ENCODE peak calls at places on chromosomes 2 and 18, in five cellular contexts. L, W, P, T and Q are unnamed samples.

GRCh38 chr2:72143441-72144356 is 4.0 kb downstream of the CYP26B1 start:
- DNase-seq in L (peak), W (no peak), P (no peak), T (no peak), Q (no peak)

GRCh38 chr2:164691346-164691887 is 70.1 kb upstream of the GRB14 start:
- DNase-seq in L (no peak), W (no peak), P (no peak), T (no peak), Q (no peak)

GRCh38 chr2:37657471-37657870 is 14.0 kb downstream of the CDC42EP3 start:
- DNase-seq in L (no peak), W (no peak), P (no peak), T (no peak), Q (no peak)

GRCh38 chr2:85707304-85707703 is 13.1 kb downstream of the GNLY start:
- DNase-seq in L (peak), W (no peak), P (no peak), T (peak), Q (peak)

GRCh38 chr18:35110037-35110436 is 68.8 kb downstream of the MAPRE2 start:
- DNase-seq in L (no peak), W (no peak), P (no peak), T (no peak), Q (no peak)

GRCh38 chr2:111624401-111625156 is 259.4 kb downstream of the ANAPC1 start:
- DNase-seq in L (no peak), W (no peak), P (no peak), T (no peak), Q (peak)

GRCh38 chr18:76339246-76339620 is 155.8 kb downstream of the ZNF516 start:
- DNase-seq in L (no peak), W (no peak), P (no peak), T (no peak), Q (no peak)

GRCh38 chr2:6965071-6965795 is 48.0 kb downstream of the RNF144A start:
- DNase-seq in L (no peak), W (no peak), P (no peak), T (no peak), Q (no peak)

GRCh38 chr2:127508621-127509034 is 17.7 kb downstream of the IWS1 start:
- DNase-seq in L (peak), W (no peak), P (peak), T (peak), Q (peak)

GRCh38 chr2:182077451-182078142 is 91.9 kb downstream of the PPP1R1C start:
- DNase-seq in L (no peak), W (no peak), P (no peak), T (peak), Q (peak)

GRCh38 chr2:43397411-43397810 is 171.0 kb upstream of the ZFP36L2 start:
- DNase-seq in L (no peak), W (no peak), P (no peak), T (no peak), Q (no peak)

GRCh38 chr2:1744446-1745170 is at the start of gene PXDN:
- DNase-seq in L (no peak), W (no peak), P (no peak), T (no peak), Q (peak)

GRCh38 chr2:100274076-100274475 is 48.2 kb downstream of the LONRF2 start:
- DNase-seq in L (no peak), W (no peak), P (no peak), T (no peak), Q (no peak)

GRCh38 chr2:197348721-197349337 is 38.2 kb upstream of the ANKRD44 start:
- DNase-seq in L (no peak), W (no peak), P (no peak), T (no peak), Q (peak)

GRCh38 chr2:222603501-222603900 is 52.4 kb downstream of the FARSB start:
- DNase-seq in L (no peak), W (no peak), P (no peak), T (no peak), Q (no peak)

GRCh38 chr18:26477828-26478466 is 70.4 kb downstream of the KCTD1 start:
- DNase-seq in L (no peak), W (no peak), P (no peak), T (peak), Q (no peak)

GRCh38 chr2:85998071-85998991 is 107.4 kb downstream of the POLR1A start:
- DNase-seq in L (peak), W (no peak), P (no peak), T (no peak), Q (no peak)

GRCh38 chr2:136324966-136325365 is 207.0 kb upstream of the CXCR4 start:
- DNase-seq in L (no peak), W (no peak), P (no peak), T (no peak), Q (peak)

GRCh38 chr18:1452821-1453220 is 548.1 kb downstream of the ADCYAP1 start:
- DNase-seq in L (no peak), W (no peak), P (no peak), T (no peak), Q (no peak)

GRCh38 chr2:9102861-9103662 is 99.6 kb upstream of the MBOAT2 start:
- DNase-seq in L (no peak), W (no peak), P (no peak), T (no peak), Q (no peak)

GRCh38 chr2:25341031-25341727 is 546 bp downstream of the DNMT3A start:
- DNase-seq in L (peak), W (peak), P (no peak), T (no peak), Q (peak)

GRCh38 chr2:25343187-25343825 is 1.6 kb upstream of the DNMT3A start:
- DNase-seq in L (no peak), W (no peak), P (no peak), T (no peak), Q (no peak)

GRCh38 chr2:25340340-25340886 is 1.3 kb downstream of the DNMT3A start:
- DNase-seq in L (peak), W (no peak), P (no peak), T (no peak), Q (peak)

GRCh38 chr2:25341753-25342371 is at the start of gene DNMT3A:
- DNase-seq in L (peak), W (peak), P (no peak), T (no peak), Q (peak)

GRCh38 chr2:25342372-25343186 is 854 bp upstream of the DNMT3A start:
- DNase-seq in L (peak), W (peak), P (no peak), T (peak), Q (peak)
- TF ChIP-seq POLR2A in L (peak), W (no peak), P (no peak), T (no peak), Q (no peak)

DNA sequence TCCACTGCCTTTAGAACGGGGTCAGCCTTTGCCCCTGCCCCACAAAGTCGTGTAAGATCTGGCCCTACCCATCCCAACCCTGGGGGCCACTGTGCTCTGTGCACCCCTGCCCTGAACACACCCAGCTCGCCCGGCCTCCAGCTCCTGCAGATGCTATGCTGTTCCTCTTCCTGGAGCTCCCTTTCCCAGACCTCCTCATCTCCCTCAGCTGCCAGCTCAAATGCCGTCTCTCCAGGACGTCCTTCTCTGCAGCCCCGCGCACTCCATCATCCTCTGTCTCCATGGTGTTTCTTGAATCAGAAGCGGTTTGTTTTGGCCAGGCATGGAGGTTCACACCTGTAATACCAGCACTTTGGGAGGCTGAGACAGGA is 94.1 kb downstream of the SH3BP4 start:
- DNase-seq in L (no peak), W (no peak), P (no peak), T (no peak), Q (no peak)
- TF ChIP-seq POLR2A in L (no peak), W (no peak), P (no peak), T (no peak), Q (no peak)

DNA sequence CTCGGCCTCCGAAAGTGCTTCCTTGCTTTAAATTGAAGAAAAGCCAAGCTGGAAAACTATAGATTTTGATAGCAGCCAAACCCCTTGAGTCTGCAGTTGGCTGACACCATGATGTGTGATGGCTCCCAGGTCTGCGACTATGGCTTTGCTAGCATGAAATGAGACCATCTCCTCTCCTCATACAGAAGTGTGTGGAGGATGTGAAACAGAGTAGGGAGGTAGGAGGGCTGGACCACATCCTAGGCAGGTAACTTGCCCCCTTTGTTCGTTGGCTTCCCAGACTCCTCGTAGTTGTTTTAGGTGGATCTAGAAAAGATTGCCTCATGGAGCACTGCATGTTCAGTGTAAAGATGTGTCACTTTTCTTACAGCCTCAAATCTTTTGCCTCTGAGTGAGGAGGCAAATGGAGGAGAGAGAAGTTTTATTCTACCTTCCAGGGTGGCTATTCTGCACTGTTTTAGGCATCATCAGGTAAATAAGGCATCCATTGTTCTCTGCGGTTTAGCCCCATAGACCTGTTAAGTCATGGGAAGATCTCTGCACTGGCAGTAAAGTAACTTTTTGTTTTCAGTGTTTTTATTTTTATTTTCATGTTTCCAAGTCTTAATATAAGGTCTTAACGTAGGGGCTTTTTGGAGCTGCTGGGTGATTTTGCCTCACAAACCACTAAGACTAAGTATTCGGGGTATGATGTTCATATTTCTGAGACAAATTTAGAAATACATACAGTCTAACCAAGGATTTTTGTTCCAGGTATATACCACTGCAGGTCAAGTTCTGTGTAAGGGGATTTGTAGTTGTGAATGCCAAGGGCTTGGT is 40.1 kb downstream of the MGAT5 start:
- DNase-seq in L (no peak), W (no peak), P (no peak), T (no peak), Q (no peak)
- TF ChIP-seq POLR2A in L (no peak), W (no peak), P (no peak), T (no peak), Q (no peak)

DNA sequence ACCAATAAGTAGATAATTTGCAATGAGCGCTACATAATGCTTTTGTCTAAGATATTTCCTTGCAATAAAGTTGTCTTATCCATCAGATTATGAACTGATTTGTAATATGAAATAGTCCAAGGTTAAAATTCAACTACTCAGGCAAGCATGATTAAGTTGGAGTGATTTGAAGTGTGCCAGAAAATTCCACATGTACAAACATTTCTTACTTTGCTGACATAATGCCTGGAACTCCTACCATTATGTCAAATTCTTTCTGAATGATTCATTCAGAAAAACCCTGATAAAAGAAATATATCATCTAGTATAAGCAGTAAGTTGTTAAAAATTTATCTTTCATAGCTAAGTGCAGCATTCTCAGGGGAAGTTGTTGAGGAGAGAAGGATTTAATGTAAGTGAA is 87.3 kb downstream of the CBLN2 start:
- DNase-seq in L (no peak), W (no peak), P (no peak), T (no peak), Q (no peak)
- TF ChIP-seq POLR2A in L (no peak), W (no peak), P (no peak), T (no peak), Q (no peak)